ENCODE peak calls at places on chromosomes 4 and X, in four cellular contexts. One of them, this sample, is unnamed.

GRCh38 chrX:497201-497710 is 110.5 kb upstream of the PPP2R3B start:
- DNase-seq in neural crest cell: no peak
- DNase-seq in GM04504: no peak
- DNase-seq in ACHN: no peak
- DNase-seq in this sample: no peak

GRCh38 chr4:123478859-123479345 is 82.3 kb downstream of the SPRY1 start:
- DNase-seq in GM04504: peak; percentile 43
- DNase-seq in ACHN: no peak
- DNase-seq in neural crest cell: no peak
- DNase-seq in this sample: no peak

GRCh38 chr4:86967061-86967460 is 32.2 kb downstream of the AFF1 start:
- DNase-seq in ACHN: no peak
- DNase-seq in neural crest cell: no peak
- DNase-seq in GM04504: no peak
- DNase-seq in this sample: no peak

GRCh38 chrX:103343105-103343504 is 13.1 kb downstream of the TCEAL7 start:
- DNase-seq in ACHN: peak; percentile 50
- DNase-seq in neural crest cell: no peak
- DNase-seq in GM04504: no peak
- DNase-seq in this sample: no peak

GRCh38 chr4:184653650-184654049 is 4.1 kb downstream of the PRIMPOL start:
- DNase-seq in GM04504: peak; percentile 12
- DNase-seq in neural crest cell: no peak
- DNase-seq in ACHN: no peak
- DNase-seq in this sample: peak; percentile 37

GRCh38 chr4:152014280-152014679 is 253.5 kb upstream of the GATB start:
- DNase-seq in GM04504: no peak
- DNase-seq in ACHN: no peak
- DNase-seq in neural crest cell: no peak
- DNase-seq in this sample: no peak

GRCh38 chr4:166324321-166324720 is 451.3 kb downstream of the TLL1 start:
- DNase-seq in GM04504: no peak
- DNase-seq in neural crest cell: peak; percentile 15
- DNase-seq in ACHN: peak; percentile 44
- DNase-seq in this sample: no peak

GRCh38 chr4:139919513-139919912 is 234.5 kb downstream of the MAML3 start:
- DNase-seq in neural crest cell: no peak
- DNase-seq in GM04504: no peak
- DNase-seq in ACHN: no peak
- DNase-seq in this sample: no peak

GRCh38 chr4:138734746-138735145 is 280.8 kb upstream of the NOCT start:
- DNase-seq in GM04504: no peak
- DNase-seq in neural crest cell: no peak
- DNase-seq in ACHN: no peak
- DNase-seq in this sample: peak; percentile 65

GRCh38 chr4:143185253-143186107 is 763 bp downstream of the USP38 start:
- DNase-seq in neural crest cell: peak; percentile 2
- DNase-seq in ACHN: peak; percentile 22
- DNase-seq in GM04504: no peak
- DNase-seq in this sample: no peak

GRCh38 chr4:80407246-80407645 is 71.7 kb downstream of the CFAP299 start:
- DNase-seq in ACHN: no peak
- DNase-seq in neural crest cell: no peak
- DNase-seq in GM04504: peak; percentile 79
- DNase-seq in this sample: peak; percentile 30

GRCh38 chrX:39398215-39398972 is 597.1 kb downstream of the MID1IP1 start:
- DNase-seq in GM04504: no peak
- DNase-seq in neural crest cell: no peak
- DNase-seq in ACHN: no peak
- DNase-seq in this sample: no peak

GRCh38 chr4:38210396-38211114 is 250.4 kb downstream of the PTTG2 start:
- DNase-seq in GM04504: no peak
- DNase-seq in ACHN: no peak
- DNase-seq in neural crest cell: no peak
- DNase-seq in this sample: no peak

GRCh38 chr4:186712690-186713089 is 11.0 kb downstream of the FAT1 start:
- DNase-seq in GM04504: no peak
- DNase-seq in ACHN: no peak
- DNase-seq in neural crest cell: no peak
- DNase-seq in this sample: no peak

GRCh38 chr4:128220286-128221235 is 67.1 kb downstream of the PGRMC2 start:
- DNase-seq in GM04504: no peak
- DNase-seq in neural crest cell: no peak
- DNase-seq in ACHN: peak; percentile 61
- DNase-seq in this sample: peak; percentile 21

GRCh38 chr4:141890279-141890678 is 253.9 kb downstream of the IL15 start:
- DNase-seq in neural crest cell: no peak
- DNase-seq in GM04504: no peak
- DNase-seq in ACHN: no peak
- DNase-seq in this sample: no peak

GRCh38 chr4:168636506-168637176 is 139.8 kb downstream of the PALLD start:
- DNase-seq in ACHN: no peak
- DNase-seq in GM04504: peak; percentile 50
- DNase-seq in neural crest cell: no peak
- DNase-seq in this sample: no peak

GRCh38 chr4:16890651-16891050 is 7.8 kb downstream of the LDB2 start:
- DNase-seq in GM04504: no peak
- DNase-seq in ACHN: no peak
- DNase-seq in neural crest cell: no peak
- DNase-seq in this sample: no peak